ENCODE peak calls at places on chromosomes 16 and 17, in seven cellular contexts. H is BE2C, W is lower lobe of right lung, E is A549, N is mammary epithelial cell, V is GM23248, F is testis. C is an unnamed sample.
A peak's percentile ranks its signal among the peaks of the same experiment; 100 is the strongest.

GRCh38 chr17:46086821-46087220 is 87.8 kb downstream of the STH start:
- DNase-seq in H (no peak), W (no peak), E (no peak), N (no peak), V (no peak), F (no peak), C (no peak)

GRCh38 chr16:90019543-90020259 is 445 bp upstream of the DBNDD1 start:
- DNase-seq in H (peak; percentile 75), W (peak; percentile 62), E (peak; percentile 58), N (no peak), V (peak; percentile 80), F (peak; percentile 33), C (peak; percentile 57)

GRCh38 chr16:30144017-30144416 is 21.0 kb upstream of the MAPK3 start:
- DNase-seq in H (no peak), W (no peak), E (no peak), N (no peak), V (no peak), F (no peak), C (no peak)

GRCh38 chr17:58277107-58277506 is 3.6 kb downstream of the MPO start:
- DNase-seq in H (no peak), W (no peak), E (no peak), N (no peak), V (peak; percentile 43), F (no peak), C (peak; percentile 46)

GRCh38 chr17:72640415-72641165 is 451.9 kb downstream of the SLC39A11 start:
- DNase-seq in H (no peak), W (peak; percentile 63), E (no peak), N (no peak), V (no peak), F (no peak), C (no peak)

GRCh38 chr17:1050996-1051925 is 54.3 kb downstream of the TIMM22 start:
- DNase-seq in H (no peak), W (peak; percentile 38), E (no peak), N (no peak), V (no peak), F (no peak), C (no peak)

GRCh38 chr17:63431939-63432804 is 13.9 kb downstream of the CYB561 start:
- DNase-seq in H (peak; percentile 95), W (no peak), E (no peak), N (no peak), V (peak; percentile 20), F (no peak), C (no peak)

GRCh38 chr16:1181715-1182671 is 29.1 kb downstream of the CACNA1H start:
- DNase-seq in H (peak; percentile 71), W (peak; percentile 73), E (peak; percentile 57), N (peak; percentile 23), V (peak; percentile 73), F (peak; percentile 62), C (no peak)

GRCh38 chr17:31216053-31216751 is 80.8 kb downstream of the OMG start:
- DNase-seq in H (no peak), W (no peak), E (peak; percentile 23), N (peak; percentile 14), V (peak; percentile 87), F (no peak), C (peak; percentile 72)

GRCh38 chr17:28427372-28427771 is 21.4 kb upstream of the SLC46A1 start:
- DNase-seq in H (no peak), W (no peak), E (no peak), N (no peak), V (peak; percentile 28), F (no peak), C (no peak)

GRCh38 chr16:87945351-87946042 is 5.7 kb upstream of the BANP start:
- DNase-seq in H (peak; percentile 90), W (peak; percentile 85), E (no peak), N (peak; percentile 80), V (peak; percentile 58), F (peak; percentile 75), C (peak; percentile 38)

GRCh38 chr17:50676065-50676975 is 31.4 kb downstream of the ANKRD40 start:
- DNase-seq in H (peak; percentile 1), W (no peak), E (no peak), N (no peak), V (no peak), F (no peak), C (no peak)

GRCh38 chr16:66653581-66654350 is 42.8 kb downstream of the CMTM4 start:
- DNase-seq in H (no peak), W (no peak), E (no peak), N (no peak), V (peak; percentile 30), F (no peak), C (no peak)

GRCh38 chr17:8847891-8848290 is 19.6 kb downstream of the PIK3R6 start:
- DNase-seq in H (no peak), W (no peak), E (no peak), N (no peak), V (no peak), F (no peak), C (no peak)

GRCh38 chr16:12639044-12639443 is 164.6 kb downstream of the CPPED1 start:
- DNase-seq in H (no peak), W (no peak), E (no peak), N (peak; percentile 77), V (peak; percentile 76), F (peak; percentile 68), C (no peak)

GRCh38 chr17:13643196-13643595 is 41.5 kb upstream of the HS3ST3A1 start:
- DNase-seq in H (no peak), W (no peak), E (no peak), N (no peak), V (no peak), F (no peak), C (no peak)

GRCh38 chr17:13787636-13788035 is 185.9 kb upstream of the HS3ST3A1 start:
- DNase-seq in H (no peak), W (no peak), E (no peak), N (no peak), V (no peak), F (no peak), C (no peak)

GRCh38 chr16:86809458-86809955 is 231.2 kb downstream of the FOXL1 start:
- DNase-seq in H (no peak), W (no peak), E (peak; percentile 64), N (peak; percentile 92), V (peak; percentile 71), F (no peak), C (no peak)

GRCh38 chr17:564526-564925 is 150.1 kb downstream of the VPS53 start:
- DNase-seq in H (no peak), W (no peak), E (no peak), N (peak; percentile 94), V (no peak), F (no peak), C (no peak)

GRCh38 chr16:78720416-78720815 is 621.0 kb downstream of the WWOX start:
- DNase-seq in H (no peak), W (no peak), E (no peak), N (no peak), V (no peak), F (no peak), C (no peak)
- H3K4me1 ChIP-seq in H (no peaks in the 10 kb centered on the region), W (no peaks in the 10 kb centered on the region), E (no peaks in the 10 kb centered on the region), N (no peaks in the 10 kb centered on the region), V (no peaks in the 10 kb centered on the region), F (no peaks in the 10 kb centered on the region), C (no peaks in the 10 kb centered on the region)

DNA sequence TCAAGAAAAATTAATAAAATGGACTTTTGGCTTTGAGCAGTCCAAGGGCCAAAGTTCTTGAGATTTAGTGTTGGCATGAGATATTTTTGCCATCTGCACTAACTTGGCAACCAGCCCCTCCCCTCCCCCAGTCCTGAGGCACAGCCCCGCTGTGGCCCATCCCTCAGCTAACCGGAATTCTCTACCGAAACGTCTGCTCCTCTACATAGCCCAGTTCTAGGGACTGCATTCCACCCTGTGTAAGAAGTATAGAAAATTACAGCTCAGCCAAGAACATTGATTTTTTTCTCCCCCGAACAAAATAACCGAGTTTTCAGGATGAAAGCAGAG is 97.5 kb downstream of the AMFR start:
- DNase-seq in H (no peak), W (no peak), E (no peak), N (no peak), V (no peak), F (no peak), C (no peak)
- H3K4me1 ChIP-seq in H (no peaks in the 10 kb centered on the region), W (no peaks in the 10 kb centered on the region), E (peaks cover 2% of the 10 kb centered on the region), N (peaks cover 22% of the 10 kb centered on the region), V (no peaks in the 10 kb centered on the region), F (no peaks in the 10 kb centered on the region), C (peaks cover 8% of the 10 kb centered on the region)

DNA sequence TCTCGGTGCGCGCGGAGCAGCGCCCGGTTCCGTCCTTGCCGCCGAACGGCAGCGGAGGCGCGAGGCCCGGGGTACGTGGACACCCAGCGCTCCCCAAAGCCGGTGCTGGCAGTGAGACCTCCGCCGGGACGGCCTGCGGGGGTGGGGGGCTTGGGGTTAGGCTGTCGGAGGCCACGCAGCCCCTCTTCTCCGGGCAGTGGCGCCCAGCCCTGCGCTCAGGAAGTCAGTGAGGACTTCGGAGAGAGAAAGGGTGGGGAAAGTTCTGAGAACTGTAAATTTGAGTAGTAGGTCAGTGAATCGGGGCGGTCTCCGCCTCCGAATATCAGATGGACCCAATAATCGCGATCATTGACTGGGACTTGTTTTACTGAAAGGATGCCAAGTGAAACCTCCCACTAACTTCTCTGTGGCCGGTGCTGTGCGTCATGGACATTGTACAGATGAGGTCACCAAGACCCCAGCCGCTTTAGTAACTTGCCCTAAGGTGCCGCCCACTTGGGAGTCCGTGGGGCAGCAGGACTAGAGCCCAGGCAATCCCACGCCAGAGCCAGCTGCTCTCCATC is 468 bp downstream of the IL4R start:
- DNase-seq in H (no peak), W (peak; percentile 80), E (peak; percentile 54), N (peak; percentile 95), V (peak; percentile 96), F (peak; percentile 78), C (no peak)
- H3K4me1 ChIP-seq in H (no peaks in the 10 kb centered on the region), W (peaks cover 56% of the 10 kb centered on the region), E (peaks cover 31% of the 10 kb centered on the region), N (peaks cover 41% of the 10 kb centered on the region), V (peaks cover 24% of the 10 kb centered on the region), F (peaks cover 37% of the 10 kb centered on the region), C (peaks cover 59% of the 10 kb centered on the region)

GRCh38 chr16:14303182-14303618 is 232.1 kb downstream of the MRTFB start:
- DNase-seq in H (no peak), W (no peak), E (no peak), N (peak; percentile 26), V (peak; percentile 60), F (no peak), C (no peak)
- H3K4me1 ChIP-seq in H (peaks cover 20% of the 10 kb centered on the region), W (peaks cover 8% of the 10 kb centered on the region), E (peaks cover 34% of the 10 kb centered on the region), N (peaks cover 32% of the 10 kb centered on the region), V (peaks cover 35% of the 10 kb centered on the region), F (peaks cover 6% of the 10 kb centered on the region), C (peaks cover 59% of the 10 kb centered on the region)

GRCh38 chr17:34615326-34615725 is 35.9 kb downstream of the TMEM132E start:
- DNase-seq in H (no peak), W (no peak), E (no peak), N (no peak), V (no peak), F (no peak), C (no peak)
- H3K4me1 ChIP-seq in H (peaks cover 58% of the 10 kb centered on the region), W (no peaks in the 10 kb centered on the region), E (no peaks in the 10 kb centered on the region), N (peaks cover 7% of the 10 kb centered on the region), V (no peaks in the 10 kb centered on the region), F (no peaks in the 10 kb centered on the region), C (no peaks in the 10 kb centered on the region)

GRCh38 chr17:48628641-48629410 is 2.7 kb upstream of the HOXB9 start:
- DNase-seq in H (no peak), W (no peak), E (no peak), N (no peak), V (no peak), F (no peak), C (no peak)
- H3K4me1 ChIP-seq in H (no peaks in the 10 kb centered on the region), W (peaks cover 28% of the 10 kb centered on the region), E (peaks cover 23% of the 10 kb centered on the region), N (peaks cover 14% of the 10 kb centered on the region), V (no peaks in the 10 kb centered on the region), F (peaks cover 7% of the 10 kb centered on the region), C (no peaks in the 10 kb centered on the region)

C was measured in OCI-LY7.